ENCODE peak calls at places on chromosomes 7 and 10, in four cellular contexts. Q is neural crest cell; T is H54; D is activated effector memory CD4-positive, alpha-beta T cell treated with Interleukin-2 at 50 U/mL for 16 hours. U is an unnamed sample.
A peak's percentile ranks its signal among the peaks of the same experiment; 100 is the strongest.

GRCh38 chr7:156518466-156518865 is 122.1 kb upstream of the RNF32 start:
- DNase-seq in T (no peak), D (no peak), Q (no peak), U (no peak)

GRCh38 chr10:73940634-73941221 is 29.8 kb downstream of the PLAU start:
- DNase-seq in T (peak; percentile 89), D (peak; percentile 79), Q (peak; percentile 82), U (peak; percentile 89)

GRCh38 chr10:97081621-97082235 is 104.0 kb downstream of the SLIT1 start:
- DNase-seq in T (peak; percentile 84), D (peak; percentile 14), Q (peak; percentile 82), U (peak; percentile 68)

GRCh38 chr10:75477681-75478080 is 46.3 kb downstream of the LRMDA start:
- DNase-seq in Q (no peak), T (no peak), D (no peak), U (no peak)

GRCh38 chr10:110844617-110844881 is 27.2 kb upstream of the PDCD4 start:
- DNase-seq in Q (no peak), T (no peak), D (no peak), U (no peak)

GRCh38 chr7:94056796-94057207 is 52.6 kb upstream of the BET1 start:
- DNase-seq in D (no peak), Q (no peak), T (no peak), U (no peak)

GRCh38 chr7:73615886-73616285 is 8.4 kb downstream of the MLXIPL start:
- DNase-seq in T (no peak), Q (no peak), D (no peak), U (no peak)

GRCh38 chr7:81410471-81411117 is 359.3 kb downstream of the HGF start:
- DNase-seq in T (no peak), D (no peak), Q (no peak), U (no peak)

GRCh38 chr10:130215918-130216205 is 79.7 kb downstream of the GLRX3 start:
- DNase-seq in D (no peak), T (no peak), Q (no peak), U (no peak)

GRCh38 chr10:74909665-74910064 is 83.3 kb downstream of the KAT6B start:
- DNase-seq in T (no peak), D (no peak), Q (no peak), U (no peak)

GRCh38 chr7:26182283-26182682 is 18.3 kb downstream of the HNRNPA2B1 start:
- DNase-seq in D (no peak), T (no peak), Q (no peak), U (no peak)

GRCh38 chr10:73182568-73182967 is 14.6 kb downstream of the FAM149B1 start:
- DNase-seq in D (no peak), T (no peak), Q (no peak), U (no peak)

GRCh38 chr10:17353568-17353967 is 100.8 kb downstream of the ST8SIA6 start:
- DNase-seq in T (no peak), D (no peak), Q (no peak), U (no peak)

GRCh38 chr7:94696981-94697670 is 41.2 kb upstream of the SGCE start:
- DNase-seq in Q (no peak), T (peak; percentile 7), D (no peak), U (no peak)

GRCh38 chr10:62541811-62542210 is 167.6 kb downstream of the ZNF365 start:
- DNase-seq in T (no peak), Q (no peak), D (no peak), U (no peak)

GRCh38 chr7:29017666-29018065 is 59.5 kb upstream of the TRIL start:
- DNase-seq in T (no peak), Q (no peak), D (no peak), U (no peak)

GRCh38 chr7:102424129-102424551 is 9.2 kb upstream of the ORAI2 start:
- DNase-seq in D (no peak), Q (no peak), T (no peak), U (no peak)

U was measured in mucosa of descending colon.